ENCODE peak calls at places on chromosomes 1 and 21, in four cellular contexts. One of them, this sample, is unnamed.
A peak's percentile ranks its signal among the peaks of the same experiment; 100 is the strongest.

GRCh38 chr1:72186733-72187307 is 95.5 kb downstream of the NEGR1 start:
- DNase-seq in HepG2: peak; percentile 1
- DNase-seq in H1: no peak
- DNase-seq in A549: no peak
- DNase-seq in this sample: no peak

GRCh38 chr1:205971082-205971481 is 27.8 kb upstream of the SLC26A9 start:
- DNase-seq in H1: no peak
- DNase-seq in HepG2: no peak
- DNase-seq in A549: no peak
- DNase-seq in this sample: no peak

GRCh38 chr1:27544818-27545612 is 55.0 kb upstream of the WASF2 start:
- DNase-seq in H1: no peak
- DNase-seq in HepG2: no peak
- DNase-seq in A549: no peak
- DNase-seq in this sample: no peak

GRCh38 chr1:67441183-67441582 is 11.0 kb upstream of the SERBP1 start:
- DNase-seq in A549: no peak
- DNase-seq in H1: no peak
- DNase-seq in HepG2: peak; percentile 17
- DNase-seq in this sample: no peak

GRCh38 chr1:193569096-193569495 is 382.7 kb upstream of the B3GALT2 start:
- DNase-seq in A549: no peak
- DNase-seq in H1: no peak
- DNase-seq in HepG2: no peak
- DNase-seq in this sample: no peak

GRCh38 chr1:227734546-227734857 is 600 bp downstream of the JMJD4 start:
- DNase-seq in H1: no peak
- DNase-seq in A549: no peak
- DNase-seq in HepG2: no peak
- DNase-seq in this sample: no peak

GRCh38 chr1:150281221-150281757 is 1.1 kb upstream of the CIART start:
- DNase-seq in A549: peak; percentile 73
- DNase-seq in H1: peak; percentile 67
- DNase-seq in HepG2: no peak
- DNase-seq in this sample: peak; percentile 47

GRCh38 chr1:68185743-68186142 is 46.6 kb downstream of the WLS start:
- DNase-seq in A549: no peak
- DNase-seq in HepG2: no peak
- DNase-seq in H1: no peak
- DNase-seq in this sample: no peak

GRCh38 chr21:42627527-42628289 is 25.7 kb upstream of the PDE9A start:
- DNase-seq in HepG2: no peak
- DNase-seq in A549: no peak
- DNase-seq in H1: no peak
- DNase-seq in this sample: no peak

GRCh38 chr1:63633281-63633680 is 40.1 kb downstream of the PGM1 start:
- DNase-seq in HepG2: no peak
- DNase-seq in H1: no peak
- DNase-seq in A549: no peak
- DNase-seq in this sample: no peak

GRCh38 chr1:199774433-199775089 is 252.9 kb upstream of the NR5A2 start:
- DNase-seq in A549: peak; percentile 70
- DNase-seq in H1: no peak
- DNase-seq in HepG2: no peak
- DNase-seq in this sample: no peak

GRCh38 chr1:97271906-97272788 is 550.6 kb downstream of the PTBP2 start:
- DNase-seq in H1: no peak
- DNase-seq in HepG2: no peak
- DNase-seq in A549: peak; percentile 3
- DNase-seq in this sample: no peak

GRCh38 chr1:205043866-205044265 is 854 bp downstream of the CNTN2 start:
- DNase-seq in HepG2: no peak
- DNase-seq in H1: no peak
- DNase-seq in A549: no peak
- DNase-seq in this sample: no peak

GRCh38 chr1:155170101-155170785 is 2.9 kb downstream of the KRTCAP2 start:
- DNase-seq in A549: no peak
- DNase-seq in HepG2: no peak
- DNase-seq in H1: no peak
- DNase-seq in this sample: no peak

GRCh38 chr1:184486761-184487445 is 100.1 kb downstream of the C1orf21 start:
- DNase-seq in HepG2: no peak
- DNase-seq in A549: no peak
- DNase-seq in H1: peak; percentile 53
- DNase-seq in this sample: no peak

GRCh38 chr1:204529371-204529895 is 13.2 kb downstream of the MDM4 start:
- DNase-seq in HepG2: no peak
- DNase-seq in H1: no peak
- DNase-seq in A549: no peak
- DNase-seq in this sample: no peak

GRCh38 chr1:222392571-222392970 is 155.3 kb downstream of the HHIPL2 start:
- DNase-seq in HepG2: no peak
- DNase-seq in A549: no peak
- DNase-seq in H1: no peak
- DNase-seq in this sample: no peak

GRCh38 chr1:43653339-43653738 is 3.4 kb downstream of the KDM4A start:
- DNase-seq in A549: peak; percentile 61
- DNase-seq in H1: peak; percentile 60
- DNase-seq in HepG2: no peak
- DNase-seq in this sample: no peak

GRCh38 chr1:174041369-174041768 is 19.2 kb upstream of the RC3H1 start:
- DNase-seq in HepG2: peak; percentile 20
- DNase-seq in H1: no peak
- DNase-seq in A549: no peak
- DNase-seq in this sample: no peak

GRCh38 chr1:21069549-21069948 is 107.1 kb downstream of the EIF4G3 start:
- DNase-seq in HepG2: peak; percentile 66
- DNase-seq in A549: no peak
- DNase-seq in H1: no peak
- DNase-seq in this sample: no peak

GRCh38 chr1:29385966-29386365 is 149.6 kb downstream of the PTPRU start:
- DNase-seq in H1: no peak
- DNase-seq in HepG2: no peak
- DNase-seq in A549: no peak
- DNase-seq in this sample: no peak

GRCh38 chr1:81950845-81951244 is 150.1 kb downstream of the ADGRL2 start:
- DNase-seq in H1: no peak
- DNase-seq in HepG2: no peak
- DNase-seq in A549: no peak
- DNase-seq in this sample: no peak

GRCh38 chr21:43979654-43980053 is 32.5 kb upstream of the TRAPPC10 start:
- DNase-seq in HepG2: no peak
- DNase-seq in H1: no peak
- DNase-seq in A549: no peak
- DNase-seq in this sample: no peak

GRCh38 chr21:31991356-31992331 is 118.8 kb downstream of the HUNK start:
- DNase-seq in A549: no peak
- DNase-seq in HepG2: no peak
- DNase-seq in H1: peak; percentile 74
- DNase-seq in this sample: no peak

GRCh38 chr1:226059709-226060108 is 2.8 kb upstream of the H3-3A start:
- DNase-seq in HepG2: no peak
- DNase-seq in A549: no peak
- DNase-seq in H1: no peak
- DNase-seq in this sample: no peak
- TF ChIP-seq USF2 in HepG2: no peak
- TF ChIP-seq USF2 in A549: no peak
- TF ChIP-seq USF2 in H1: no peak
- TF ChIP-seq USF2 in this sample: no peak

GRCh38 chr1:203038891-203039608 is 12.8 kb downstream of the PPFIA4 start:
- DNase-seq in HepG2: peak; percentile 34
- DNase-seq in H1: peak; percentile 86
- DNase-seq in A549: peak; percentile 68
- DNase-seq in this sample: peak; percentile 82
- TF ChIP-seq JUN in HepG2: no peak
- TF ChIP-seq JUN in H1: no peak
- TF ChIP-seq JUN in A549: no peak
- TF ChIP-seq JUN in this sample: no peak

GRCh38 chr1:203072002-203072607 is 13.7 kb downstream of the MYOG start:
- DNase-seq in H1: no peak
- DNase-seq in A549: no peak
- DNase-seq in HepG2: no peak
- DNase-seq in this sample: no peak

GRCh38 chr1:203065191-203065590 is 20.6 kb downstream of the MYOG start:
- DNase-seq in HepG2: no peak
- DNase-seq in A549: no peak
- DNase-seq in H1: no peak
- DNase-seq in this sample: no peak

GRCh38 chr1:203072911-203073310 is 12.9 kb downstream of the MYOG start:
- DNase-seq in HepG2: no peak
- DNase-seq in H1: no peak
- DNase-seq in A549: no peak
- DNase-seq in this sample: no peak

GRCh38 chr1:203066965-203067364 is 18.8 kb downstream of the MYOG start:
- DNase-seq in HepG2: no peak
- DNase-seq in A549: no peak
- DNase-seq in H1: no peak
- DNase-seq in this sample: no peak

GRCh38 chr1:203069028-203069804 is 16.6 kb downstream of the MYOG start:
- DNase-seq in A549: no peak
- DNase-seq in HepG2: no peak
- DNase-seq in H1: no peak
- DNase-seq in this sample: no peak
- TF ChIP-seq RNF2 in A549: no peak
- TF ChIP-seq RNF2 in HepG2: no peak
- TF ChIP-seq RNF2 in H1: no peak
- TF ChIP-seq RNF2 in this sample: no peak

GRCh38 chr1:30695481-30695880 is 27.9 kb downstream of the MATN1 start:
- DNase-seq in HepG2: no peak
- DNase-seq in H1: no peak
- DNase-seq in A549: no peak
- DNase-seq in this sample: no peak
- TF ChIP-seq USF2 in HepG2: no peak
- TF ChIP-seq USF2 in H1: no peak
- TF ChIP-seq USF2 in A549: no peak
- TF ChIP-seq USF2 in this sample: no peak

DNA sequence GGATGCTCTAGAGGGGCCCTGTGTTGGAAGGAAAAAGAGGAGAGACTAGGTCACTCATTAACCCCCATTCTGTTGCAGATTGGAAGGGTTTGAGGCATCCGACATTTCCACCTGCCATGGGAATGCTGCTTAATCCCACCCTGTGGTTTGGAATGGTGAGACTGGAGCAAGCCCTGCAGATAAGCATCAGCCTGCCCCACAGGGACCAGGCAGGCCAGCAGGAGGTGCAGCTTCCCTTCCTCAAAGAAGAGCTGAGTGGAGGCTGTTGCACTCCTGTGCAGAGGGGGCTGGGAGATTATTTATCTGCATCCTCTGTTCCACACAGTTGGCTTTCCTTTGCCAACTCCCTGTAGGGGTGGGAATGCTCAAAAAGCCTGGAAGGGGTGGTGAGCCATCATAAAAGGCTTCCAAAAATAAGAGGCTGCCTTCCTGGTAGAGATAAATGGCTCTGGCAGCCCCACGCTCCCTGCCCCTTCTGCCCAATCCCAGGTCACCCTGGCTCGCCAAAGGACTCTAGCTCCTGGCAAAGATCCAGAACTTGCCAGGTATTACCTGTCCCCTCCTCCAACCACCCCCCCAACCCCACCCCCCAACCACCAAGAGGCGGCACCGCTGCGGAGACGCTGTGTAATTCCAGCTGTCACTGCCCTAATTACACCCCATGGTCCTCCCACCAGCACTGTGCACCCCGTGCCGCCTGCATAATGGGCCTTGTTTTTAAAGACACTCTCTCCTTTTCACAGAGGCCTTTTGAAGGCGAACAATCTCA is 83.0 kb upstream of the ZC3H12A start:
- DNase-seq in A549: peak; percentile 16
- DNase-seq in HepG2: no peak
- DNase-seq in H1: peak; percentile 57
- DNase-seq in this sample: peak; percentile 50
- TF ChIP-seq JUN in A549: no peak
- TF ChIP-seq JUN in HepG2: no peak
- TF ChIP-seq JUN in H1: no peak
- TF ChIP-seq JUN in this sample: no peak

This sample was measured in K562.